ENCODE peak calls at places on chromosomes 1 and 21, in six cellular contexts. One of them, this sample, is unnamed.
A peak's percentile ranks its signal among the peaks of the same experiment; 100 is the strongest.

GRCh38 chr21:43864313-43864805 is 664 bp upstream of the AGPAT3 start:
- DNase-seq in body of pancreas: peak; percentile 88
- DNase-seq in HCT116: peak; percentile 60
- DNase-seq in heart right ventricle: no peak
- DNase-seq in K562: peak; percentile 68
- DNase-seq in colonic mucosa: peak; percentile 71
- DNase-seq in this sample: peak; percentile 85

GRCh38 chr1:226908913-226909312 is 31.2 kb upstream of the COQ8A start:
- DNase-seq in body of pancreas: no peak
- DNase-seq in HCT116: no peak
- DNase-seq in heart right ventricle: no peak
- DNase-seq in K562: no peak
- DNase-seq in colonic mucosa: no peak
- DNase-seq in this sample: no peak

GRCh38 chr1:182109780-182110179 is 48.3 kb upstream of the ZNF648 start:
- DNase-seq in body of pancreas: no peak
- DNase-seq in HCT116: no peak
- DNase-seq in heart right ventricle: no peak
- DNase-seq in K562: no peak
- DNase-seq in colonic mucosa: no peak
- DNase-seq in this sample: no peak

GRCh38 chr21:31117046-31117916 is 79.0 kb upstream of the KRTAP19-8 start:
- DNase-seq in body of pancreas: no peak
- DNase-seq in HCT116: peak; percentile 50
- DNase-seq in heart right ventricle: no peak
- DNase-seq in K562: no peak
- DNase-seq in colonic mucosa: no peak
- DNase-seq in this sample: no peak

GRCh38 chr1:55244476-55245109 is 29.4 kb upstream of the USP24 start:
- DNase-seq in body of pancreas: peak; percentile 7
- DNase-seq in HCT116: no peak
- DNase-seq in heart right ventricle: no peak
- DNase-seq in K562: no peak
- DNase-seq in colonic mucosa: no peak
- DNase-seq in this sample: no peak

GRCh38 chr1:117622726-117623125 is 16.9 kb downstream of the TENT5C start:
- DNase-seq in body of pancreas: peak; percentile 39
- DNase-seq in HCT116: no peak
- DNase-seq in heart right ventricle: no peak
- DNase-seq in K562: no peak
- DNase-seq in colonic mucosa: no peak
- DNase-seq in this sample: no peak

GRCh38 chr1:31581821-31582810 is 5.8 kb downstream of the TINAGL1 start:
- DNase-seq in body of pancreas: no peak
- DNase-seq in HCT116: no peak
- DNase-seq in heart right ventricle: no peak
- DNase-seq in K562: no peak
- DNase-seq in colonic mucosa: no peak
- DNase-seq in this sample: no peak

GRCh38 chr1:95176859-95177258 is 57.2 kb upstream of the RWDD3 start:
- DNase-seq in body of pancreas: no peak
- DNase-seq in HCT116: no peak
- DNase-seq in heart right ventricle: no peak
- DNase-seq in K562: no peak
- DNase-seq in colonic mucosa: no peak
- DNase-seq in this sample: no peak

GRCh38 chr1:98143403-98143802 is 222.6 kb upstream of the DPYD start:
- DNase-seq in body of pancreas: no peak
- DNase-seq in HCT116: no peak
- DNase-seq in heart right ventricle: no peak
- DNase-seq in K562: no peak
- DNase-seq in colonic mucosa: no peak
- DNase-seq in this sample: no peak

GRCh38 chr21:14072761-14073535 is 137.8 kb downstream of the LIPI start:
- DNase-seq in body of pancreas: no peak
- DNase-seq in HCT116: no peak
- DNase-seq in heart right ventricle: no peak
- DNase-seq in K562: no peak
- DNase-seq in colonic mucosa: no peak
- DNase-seq in this sample: no peak

GRCh38 chr1:91135799-91136198 is 114.0 kb upstream of the ZNF644 start:
- DNase-seq in body of pancreas: no peak
- DNase-seq in HCT116: no peak
- DNase-seq in heart right ventricle: no peak
- DNase-seq in K562: no peak
- DNase-seq in colonic mucosa: no peak
- DNase-seq in this sample: no peak

GRCh38 chr1:117188268-117189108 is 22.2 kb downstream of the VTCN1 start:
- DNase-seq in body of pancreas: no peak
- DNase-seq in HCT116: no peak
- DNase-seq in heart right ventricle: no peak
- DNase-seq in K562: no peak
- DNase-seq in colonic mucosa: no peak
- DNase-seq in this sample: no peak

GRCh38 chr1:177082855-177083741 is 81.4 kb downstream of the ASTN1 start:
- DNase-seq in body of pancreas: no peak
- DNase-seq in HCT116: no peak
- DNase-seq in heart right ventricle: no peak
- DNase-seq in K562: no peak
- DNase-seq in colonic mucosa: no peak
- DNase-seq in this sample: no peak

GRCh38 chr1:60978421-60979357 is 103.7 kb upstream of the NFIA start:
- DNase-seq in body of pancreas: peak; percentile 58
- DNase-seq in HCT116: no peak
- DNase-seq in heart right ventricle: no peak
- DNase-seq in K562: peak; percentile 63
- DNase-seq in colonic mucosa: peak; percentile 30
- DNase-seq in this sample: peak; percentile 59

GRCh38 chr1:64242895-64243756 is 39.7 kb downstream of the UBE2U start:
- DNase-seq in body of pancreas: no peak
- DNase-seq in HCT116: peak; percentile 40
- DNase-seq in heart right ventricle: no peak
- DNase-seq in K562: peak; percentile 19
- DNase-seq in colonic mucosa: no peak
- DNase-seq in this sample: no peak

GRCh38 chr1:223747838-223748335 is 35.5 kb downstream of the CAPN2 start:
- DNase-seq in body of pancreas: peak; percentile 67
- DNase-seq in HCT116: no peak
- DNase-seq in heart right ventricle: no peak
- DNase-seq in K562: no peak
- DNase-seq in colonic mucosa: peak; percentile 67
- DNase-seq in this sample: no peak

GRCh38 chr21:21137986-21138385 is 139.8 kb downstream of the NCAM2 start:
- DNase-seq in body of pancreas: no peak
- DNase-seq in HCT116: no peak
- DNase-seq in heart right ventricle: no peak
- DNase-seq in K562: no peak
- DNase-seq in colonic mucosa: no peak
- DNase-seq in this sample: no peak

GRCh38 chr1:230694464-230694863 is 19.5 kb downstream of the AGT start:
- DNase-seq in body of pancreas: no peak
- DNase-seq in HCT116: no peak
- DNase-seq in heart right ventricle: no peak
- DNase-seq in K562: no peak
- DNase-seq in colonic mucosa: no peak
- DNase-seq in this sample: no peak

GRCh38 chr1:155174334-155175280 is 958 bp downstream of the TRIM46 start:
- DNase-seq in body of pancreas: no peak
- DNase-seq in HCT116: no peak
- DNase-seq in heart right ventricle: peak; percentile 3
- DNase-seq in K562: peak; percentile 54
- DNase-seq in colonic mucosa: peak; percentile 34
- DNase-seq in this sample: peak; percentile 75

GRCh38 chr21:46424062-46424591 is 34.6 kb upstream of the DIP2A start:
- DNase-seq in body of pancreas: no peak
- DNase-seq in HCT116: no peak
- DNase-seq in heart right ventricle: no peak
- DNase-seq in K562: no peak
- DNase-seq in colonic mucosa: no peak
- DNase-seq in this sample: no peak

GRCh38 chr1:51558375-51558924 is 39.4 kb upstream of the EPS15 start:
- DNase-seq in body of pancreas: no peak
- DNase-seq in HCT116: no peak
- DNase-seq in heart right ventricle: no peak
- DNase-seq in K562: no peak
- DNase-seq in colonic mucosa: no peak
- DNase-seq in this sample: no peak

GRCh38 chr1:119053917-119054316 is 65.8 kb upstream of the TBX15 start:
- DNase-seq in body of pancreas: no peak
- DNase-seq in HCT116: no peak
- DNase-seq in heart right ventricle: no peak
- DNase-seq in K562: no peak
- DNase-seq in colonic mucosa: no peak
- DNase-seq in this sample: no peak

GRCh38 chr1:194710671-194711070 is 1524.3 kb upstream of the B3GALT2 start:
- DNase-seq in body of pancreas: no peak
- DNase-seq in HCT116: no peak
- DNase-seq in heart right ventricle: peak; percentile 44
- DNase-seq in K562: no peak
- DNase-seq in colonic mucosa: no peak
- DNase-seq in this sample: no peak

GRCh38 chr1:235160395-235160964 is 570 bp downstream of the RBM34 start:
- DNase-seq in body of pancreas: no peak
- DNase-seq in HCT116: peak; percentile 37
- DNase-seq in heart right ventricle: no peak
- DNase-seq in K562: no peak
- DNase-seq in colonic mucosa: no peak
- DNase-seq in this sample: no peak

GRCh38 chr1:10514490-10515235 is 39.9 kb downstream of the PEX14 start:
- DNase-seq in body of pancreas: no peak
- DNase-seq in HCT116: peak; percentile 29
- DNase-seq in heart right ventricle: no peak
- DNase-seq in K562: peak; percentile 45
- DNase-seq in colonic mucosa: no peak
- DNase-seq in this sample: no peak
- H3K27ac ChIP-seq in body of pancreas: no peak overlapping the region
- H3K27ac ChIP-seq in HCT116: no peak overlapping the region
- H3K27ac ChIP-seq in heart right ventricle: no peak overlapping the region
- H3K27ac ChIP-seq in K562: no peak overlapping the region
- H3K27ac ChIP-seq in colonic mucosa: no peak overlapping the region
- H3K27ac ChIP-seq in this sample: no peak overlapping the region

DNA sequence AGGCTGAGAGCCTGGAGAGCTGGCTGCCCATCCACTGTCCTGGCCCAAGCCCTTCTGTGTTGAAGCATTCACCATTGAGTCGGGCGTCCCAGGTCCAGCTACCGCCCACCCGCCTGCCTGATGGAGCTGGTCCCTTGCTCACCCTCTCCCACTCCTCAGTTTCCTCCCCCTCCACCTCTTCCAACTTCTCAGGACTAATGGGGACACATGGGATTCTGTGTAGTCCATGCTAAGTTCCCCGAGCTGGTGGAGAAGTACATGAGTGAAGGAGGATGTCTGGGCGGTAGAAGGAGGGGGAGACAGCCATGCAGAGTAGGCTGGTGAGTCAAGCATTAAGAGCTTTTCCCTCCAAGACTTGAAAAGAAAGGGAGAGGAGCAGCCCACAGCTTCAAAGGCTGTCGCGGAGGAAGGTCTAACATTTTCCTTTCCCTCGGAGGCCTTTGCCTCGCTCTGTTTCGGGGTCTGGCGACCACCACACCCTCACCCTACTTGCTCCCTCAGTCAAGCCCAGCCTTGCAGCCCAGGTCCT is 561 bp downstream of the SLC26A9 start:
- DNase-seq in body of pancreas: no peak
- DNase-seq in HCT116: no peak
- DNase-seq in heart right ventricle: no peak
- DNase-seq in K562: no peak
- DNase-seq in colonic mucosa: no peak
- DNase-seq in this sample: no peak
- H3K4me3 ChIP-seq in body of pancreas: no peak overlapping the region
- H3K4me3 ChIP-seq in HCT116: no peak overlapping the region
- H3K4me3 ChIP-seq in heart right ventricle: no peak overlapping the region
- H3K4me3 ChIP-seq in K562: no peak overlapping the region
- H3K4me3 ChIP-seq in colonic mucosa: no peak overlapping the region
- H3K4me3 ChIP-seq in this sample: no peak overlapping the region

GRCh38 chr1:186292875-186293274 is 82.2 kb downstream of the TPR start:
- DNase-seq in body of pancreas: no peak
- DNase-seq in HCT116: no peak
- DNase-seq in heart right ventricle: no peak
- DNase-seq in K562: no peak
- DNase-seq in colonic mucosa: no peak
- DNase-seq in this sample: no peak
- H3K36me3 ChIP-seq in body of pancreas: no peaks in the 10 kb centered on the region
- H3K36me3 ChIP-seq in HCT116: no peaks in the 10 kb centered on the region
- H3K36me3 ChIP-seq in heart right ventricle: no peaks in the 10 kb centered on the region
- H3K36me3 ChIP-seq in K562: no peaks in the 10 kb centered on the region
- H3K36me3 ChIP-seq in colonic mucosa: no peaks in the 10 kb centered on the region
- H3K36me3 ChIP-seq in this sample: no peaks in the 10 kb centered on the region

GRCh38 chr1:245094092-245094491 is 60.7 kb upstream of the KIF26B start:
- DNase-seq in body of pancreas: no peak
- DNase-seq in HCT116: no peak
- DNase-seq in heart right ventricle: no peak
- DNase-seq in K562: no peak
- DNase-seq in colonic mucosa: no peak
- DNase-seq in this sample: no peak

GRCh38 chr1:245090491-245091090 is 64.2 kb upstream of the KIF26B start:
- DNase-seq in body of pancreas: no peak
- DNase-seq in HCT116: no peak
- DNase-seq in heart right ventricle: no peak
- DNase-seq in K562: no peak
- DNase-seq in colonic mucosa: no peak
- DNase-seq in this sample: no peak

GRCh38 chr1:245091171-245091621 is 63.6 kb upstream of the KIF26B start:
- DNase-seq in body of pancreas: no peak
- DNase-seq in HCT116: no peak
- DNase-seq in heart right ventricle: no peak
- DNase-seq in K562: no peak
- DNase-seq in colonic mucosa: no peak
- DNase-seq in this sample: no peak

GRCh38 chr1:245092638-245092976 is 62.2 kb upstream of the KIF26B start:
- DNase-seq in body of pancreas: no peak
- DNase-seq in HCT116: no peak
- DNase-seq in heart right ventricle: no peak
- DNase-seq in K562: no peak
- DNase-seq in colonic mucosa: no peak
- DNase-seq in this sample: no peak

DNA sequence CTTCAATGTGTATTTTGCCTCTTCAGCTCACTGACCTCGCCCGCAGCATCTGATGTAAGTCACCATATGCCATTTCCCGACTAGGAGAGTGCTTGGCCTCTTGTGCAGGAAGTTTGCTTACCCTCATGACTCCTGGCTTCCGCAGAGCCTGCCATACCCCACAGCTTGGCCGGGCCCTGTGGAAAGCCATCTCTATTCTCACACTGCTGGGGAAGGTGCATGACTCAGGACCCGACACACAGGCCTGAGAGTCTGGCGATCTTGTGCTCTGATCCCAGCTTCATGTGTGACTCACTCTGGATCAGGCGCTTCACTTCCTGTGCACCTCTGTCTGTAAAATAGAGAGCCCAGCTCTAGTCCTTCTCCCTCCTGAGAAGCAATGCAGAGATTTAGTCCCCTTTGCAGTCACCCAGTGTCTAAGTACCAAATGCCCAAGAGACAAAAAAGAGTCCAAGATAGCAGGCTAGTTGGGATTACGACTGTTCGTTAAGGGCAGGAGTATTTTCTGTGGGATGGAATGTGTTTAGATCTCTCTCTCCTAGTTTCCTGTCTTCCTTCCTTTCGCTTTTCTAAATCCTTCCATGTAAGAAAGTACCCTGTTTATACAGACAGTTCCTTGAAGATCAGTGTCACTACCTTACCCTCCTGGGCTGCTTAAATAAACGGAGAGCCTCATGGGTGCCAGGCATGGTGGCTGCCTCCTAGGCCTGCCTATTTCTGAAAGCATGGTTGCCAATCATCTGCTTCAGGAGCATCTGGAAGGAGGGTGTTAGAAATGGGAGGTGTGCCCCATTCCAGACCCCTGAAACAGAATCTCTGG is 62.8 kb upstream of the KIF26B start:
- DNase-seq in body of pancreas: peak; percentile 12
- DNase-seq in HCT116: peak; percentile 62
- DNase-seq in heart right ventricle: peak; percentile 48
- DNase-seq in K562: peak; percentile 36
- DNase-seq in colonic mucosa: no peak
- DNase-seq in this sample: no peak
- H3K27ac ChIP-seq in body of pancreas: no peak overlapping the region
- H3K27ac ChIP-seq in HCT116: peak overlapping the region; percentile 55
- H3K27ac ChIP-seq in heart right ventricle: no peak overlapping the region
- H3K27ac ChIP-seq in K562: peak overlapping the region; percentile 37
- H3K27ac ChIP-seq in colonic mucosa: no peak overlapping the region
- H3K27ac ChIP-seq in this sample: no peak overlapping the region

This sample was measured in aorta.